ENCODE peak calls at places on chromosomes 4 and X, in eight cellular contexts. One of them, this sample, is unnamed. For H3K9me3, the result is how much of the 10 kb centered on the place peaks cover.

GRCh38 chrX:48487362-48487785 is 11.4 kb downstream of the FTSJ1 start:
- DNase-seq in spleen: peak
- DNase-seq in astrocyte: peak
- DNase-seq in HCT116: peak
- DNase-seq in MG63: no peak
- DNase-seq in mammary epithelial cell: peak
- DNase-seq in fibroblast of lung: peak
- DNase-seq in small intestine: no peak
- DNase-seq in this sample: no peak

GRCh38 chrX:115533485-115533884 is 27.5 kb upstream of the PLS3 start:
- DNase-seq in spleen: no peak
- DNase-seq in astrocyte: no peak
- DNase-seq in HCT116: no peak
- DNase-seq in MG63: no peak
- DNase-seq in mammary epithelial cell: no peak
- DNase-seq in fibroblast of lung: peak
- DNase-seq in small intestine: no peak
- DNase-seq in this sample: no peak

GRCh38 chrX:107603433-107604159 is 24.7 kb upstream of the PRPS1 start:
- DNase-seq in spleen: no peak
- DNase-seq in astrocyte: no peak
- DNase-seq in HCT116: no peak
- DNase-seq in MG63: no peak
- DNase-seq in mammary epithelial cell: no peak
- DNase-seq in fibroblast of lung: no peak
- DNase-seq in small intestine: no peak
- DNase-seq in this sample: no peak

GRCh38 chr4:147678121-147678520 is 5.8 kb downstream of the PRMT9 start:
- DNase-seq in spleen: no peak
- DNase-seq in astrocyte: peak
- DNase-seq in HCT116: no peak
- DNase-seq in MG63: no peak
- DNase-seq in mammary epithelial cell: no peak
- DNase-seq in fibroblast of lung: no peak
- DNase-seq in small intestine: no peak
- DNase-seq in this sample: no peak

GRCh38 chr4:34148322-34148908 is 2095.9 kb downstream of the ARAP2 start:
- DNase-seq in spleen: no peak
- DNase-seq in astrocyte: no peak
- DNase-seq in HCT116: no peak
- DNase-seq in MG63: no peak
- DNase-seq in mammary epithelial cell: peak
- DNase-seq in fibroblast of lung: no peak
- DNase-seq in small intestine: no peak
- DNase-seq in this sample: no peak

GRCh38 chr4:186770446-186771175 is 47.0 kb upstream of the FAT1 start:
- DNase-seq in spleen: no peak
- DNase-seq in astrocyte: peak
- DNase-seq in HCT116: no peak
- DNase-seq in MG63: no peak
- DNase-seq in mammary epithelial cell: peak
- DNase-seq in fibroblast of lung: peak
- DNase-seq in small intestine: no peak
- DNase-seq in this sample: no peak

GRCh38 chrX:22952011-22952410 is 47.7 kb upstream of the DDX53 start:
- DNase-seq in spleen: no peak
- DNase-seq in astrocyte: peak
- DNase-seq in HCT116: no peak
- DNase-seq in MG63: peak
- DNase-seq in mammary epithelial cell: no peak
- DNase-seq in fibroblast of lung: peak
- DNase-seq in small intestine: no peak
- DNase-seq in this sample: no peak

GRCh38 chr4:37648084-37648817 is 37.9 kb downstream of the RELL1 start:
- DNase-seq in spleen: no peak
- DNase-seq in astrocyte: peak
- DNase-seq in HCT116: peak
- DNase-seq in MG63: peak
- DNase-seq in mammary epithelial cell: peak
- DNase-seq in fibroblast of lung: peak
- DNase-seq in small intestine: peak
- DNase-seq in this sample: no peak

GRCh38 chr4:123438031-123438430 is 41.4 kb downstream of the SPRY1 start:
- DNase-seq in spleen: no peak
- DNase-seq in astrocyte: no peak
- DNase-seq in HCT116: no peak
- DNase-seq in MG63: no peak
- DNase-seq in mammary epithelial cell: no peak
- DNase-seq in fibroblast of lung: no peak
- DNase-seq in small intestine: no peak
- DNase-seq in this sample: no peak

GRCh38 chrX:39508300-39508692 is 589.5 kb downstream of the BCOR start:
- DNase-seq in spleen: no peak
- DNase-seq in astrocyte: no peak
- DNase-seq in HCT116: no peak
- DNase-seq in MG63: no peak
- DNase-seq in mammary epithelial cell: no peak
- DNase-seq in fibroblast of lung: no peak
- DNase-seq in small intestine: no peak
- DNase-seq in this sample: no peak

GRCh38 chrX:129979207-129979920 is 3.1 kb upstream of the BCORL1 start:
- DNase-seq in spleen: peak
- DNase-seq in astrocyte: no peak
- DNase-seq in HCT116: no peak
- DNase-seq in MG63: no peak
- DNase-seq in mammary epithelial cell: no peak
- DNase-seq in fibroblast of lung: no peak
- DNase-seq in small intestine: no peak
- DNase-seq in this sample: no peak

GRCh38 chr4:48898733-48899431 is 7.7 kb downstream of the OCIAD2 start:
- DNase-seq in spleen: no peak
- DNase-seq in astrocyte: peak
- DNase-seq in HCT116: no peak
- DNase-seq in MG63: no peak
- DNase-seq in mammary epithelial cell: no peak
- DNase-seq in fibroblast of lung: peak
- DNase-seq in small intestine: no peak
- DNase-seq in this sample: no peak

GRCh38 chrX:39613508-39613921 is 484.2 kb downstream of the BCOR start:
- DNase-seq in spleen: no peak
- DNase-seq in astrocyte: no peak
- DNase-seq in HCT116: no peak
- DNase-seq in MG63: peak
- DNase-seq in mammary epithelial cell: peak
- DNase-seq in fibroblast of lung: no peak
- DNase-seq in small intestine: peak
- DNase-seq in this sample: no peak

GRCh38 chrX:54180403-54180802 is 2.7 kb downstream of the FAM120C start:
- DNase-seq in spleen: no peak
- DNase-seq in astrocyte: peak
- DNase-seq in HCT116: no peak
- DNase-seq in MG63: no peak
- DNase-seq in mammary epithelial cell: no peak
- DNase-seq in fibroblast of lung: no peak
- DNase-seq in small intestine: no peak
- DNase-seq in this sample: no peak

GRCh38 chrX:76148753-76149152 is 24.1 kb upstream of the PBDC1 start:
- DNase-seq in spleen: peak
- DNase-seq in astrocyte: peak
- DNase-seq in HCT116: no peak
- DNase-seq in MG63: peak
- DNase-seq in mammary epithelial cell: peak
- DNase-seq in fibroblast of lung: peak
- DNase-seq in small intestine: peak
- DNase-seq in this sample: no peak

GRCh38 chr4:184416913-184417734 is 57.2 kb downstream of the IRF2 start:
- DNase-seq in spleen: no peak
- DNase-seq in astrocyte: no peak
- DNase-seq in HCT116: no peak
- DNase-seq in MG63: no peak
- DNase-seq in mammary epithelial cell: peak
- DNase-seq in fibroblast of lung: peak
- DNase-seq in small intestine: peak
- DNase-seq in this sample: no peak

GRCh38 chr4:144202091-144202490 is 61.6 kb upstream of the GYPA start:
- DNase-seq in spleen: no peak
- DNase-seq in astrocyte: no peak
- DNase-seq in HCT116: no peak
- DNase-seq in MG63: no peak
- DNase-seq in mammary epithelial cell: no peak
- DNase-seq in fibroblast of lung: no peak
- DNase-seq in small intestine: no peak
- DNase-seq in this sample: no peak

GRCh38 chrX:1592128-1592862 is 891 bp downstream of the AKAP17A start:
- DNase-seq in spleen: peak
- DNase-seq in astrocyte: peak
- DNase-seq in HCT116: no peak
- DNase-seq in MG63: peak
- DNase-seq in mammary epithelial cell: peak
- DNase-seq in fibroblast of lung: peak
- DNase-seq in small intestine: peak
- DNase-seq in this sample: no peak

GRCh38 chr4:11624370-11624769 is 195.7 kb upstream of the HS3ST1 start:
- DNase-seq in spleen: no peak
- DNase-seq in astrocyte: no peak
- DNase-seq in HCT116: peak
- DNase-seq in MG63: no peak
- DNase-seq in mammary epithelial cell: peak
- DNase-seq in fibroblast of lung: no peak
- DNase-seq in small intestine: peak
- DNase-seq in this sample: no peak

GRCh38 chrX:65195621-65196020 is 219.4 kb upstream of the ZC4H2 start:
- DNase-seq in spleen: no peak
- DNase-seq in astrocyte: no peak
- DNase-seq in HCT116: no peak
- DNase-seq in MG63: no peak
- DNase-seq in mammary epithelial cell: no peak
- DNase-seq in fibroblast of lung: no peak
- DNase-seq in small intestine: peak
- DNase-seq in this sample: no peak

GRCh38 chrX:9434151-9434550 is 30.7 kb upstream of the TBL1X start:
- DNase-seq in spleen: no peak
- DNase-seq in astrocyte: peak
- DNase-seq in HCT116: no peak
- DNase-seq in MG63: no peak
- DNase-seq in mammary epithelial cell: no peak
- DNase-seq in fibroblast of lung: no peak
- DNase-seq in small intestine: no peak
- DNase-seq in this sample: no peak

GRCh38 chrX:1591102-1591862 is at the start of gene AKAP17A:
- DNase-seq in spleen: peak
- DNase-seq in astrocyte: peak
- DNase-seq in HCT116: peak
- DNase-seq in MG63: peak
- DNase-seq in mammary epithelial cell: peak
- DNase-seq in fibroblast of lung: peak
- DNase-seq in small intestine: peak
- DNase-seq in this sample: peak

GRCh38 chr4:140718240-140718639 is 37.9 kb downstream of the TBC1D9 start:
- DNase-seq in spleen: no peak
- DNase-seq in astrocyte: peak
- DNase-seq in HCT116: no peak
- DNase-seq in MG63: no peak
- DNase-seq in mammary epithelial cell: peak
- DNase-seq in fibroblast of lung: peak
- DNase-seq in small intestine: no peak
- DNase-seq in this sample: no peak

GRCh38 chr4:146621-147020 is 22.3 kb downstream of the ZNF718 start:
- DNase-seq in spleen: no peak
- DNase-seq in astrocyte: no peak
- DNase-seq in HCT116: no peak
- DNase-seq in MG63: no peak
- DNase-seq in mammary epithelial cell: no peak
- DNase-seq in fibroblast of lung: no peak
- DNase-seq in small intestine: no peak
- DNase-seq in this sample: no peak

GRCh38 chr4:147233-147632 is 22.9 kb downstream of the ZNF718 start:
- DNase-seq in spleen: no peak
- DNase-seq in astrocyte: no peak
- DNase-seq in HCT116: no peak
- DNase-seq in MG63: no peak
- DNase-seq in mammary epithelial cell: no peak
- DNase-seq in fibroblast of lung: no peak
- DNase-seq in small intestine: no peak
- DNase-seq in this sample: no peak
- H3K9me3 ChIP-seq in spleen: half or more
- H3K9me3 ChIP-seq in astrocyte: under half
- H3K9me3 ChIP-seq in HCT116: under half
- H3K9me3 ChIP-seq in MG63: under half
- H3K9me3 ChIP-seq in mammary epithelial cell: under half
- H3K9me3 ChIP-seq in fibroblast of lung: under half
- H3K9me3 ChIP-seq in small intestine: under half
- H3K9me3 ChIP-seq in this sample: under half

GRCh38 chr4:44766453-44766852 is 40.1 kb upstream of the GNPDA2 start:
- DNase-seq in spleen: no peak
- DNase-seq in astrocyte: no peak
- DNase-seq in HCT116: no peak
- DNase-seq in MG63: no peak
- DNase-seq in mammary epithelial cell: no peak
- DNase-seq in fibroblast of lung: no peak
- DNase-seq in small intestine: no peak
- DNase-seq in this sample: no peak

GRCh38 chr4:44771789-44772188 is 45.4 kb upstream of the GNPDA2 start:
- DNase-seq in spleen: no peak
- DNase-seq in astrocyte: no peak
- DNase-seq in HCT116: no peak
- DNase-seq in MG63: no peak
- DNase-seq in mammary epithelial cell: no peak
- DNase-seq in fibroblast of lung: no peak
- DNase-seq in small intestine: peak
- DNase-seq in this sample: no peak

GRCh38 chr4:44772340-44772739 is 46.0 kb upstream of the GNPDA2 start:
- DNase-seq in spleen: no peak
- DNase-seq in astrocyte: no peak
- DNase-seq in HCT116: no peak
- DNase-seq in MG63: no peak
- DNase-seq in mammary epithelial cell: no peak
- DNase-seq in fibroblast of lung: no peak
- DNase-seq in small intestine: no peak
- DNase-seq in this sample: no peak
- H3K9me3 ChIP-seq in spleen: under half
- H3K9me3 ChIP-seq in astrocyte: under half
- H3K9me3 ChIP-seq in HCT116: under half
- H3K9me3 ChIP-seq in MG63: under half
- H3K9me3 ChIP-seq in mammary epithelial cell: under half
- H3K9me3 ChIP-seq in fibroblast of lung: under half
- H3K9me3 ChIP-seq in small intestine: under half
- H3K9me3 ChIP-seq in this sample: under half

GRCh38 chr4:159697322-159698283 is 594.7 kb downstream of the RAPGEF2 start:
- DNase-seq in spleen: no peak
- DNase-seq in astrocyte: no peak
- DNase-seq in HCT116: no peak
- DNase-seq in MG63: no peak
- DNase-seq in mammary epithelial cell: no peak
- DNase-seq in fibroblast of lung: no peak
- DNase-seq in small intestine: no peak
- DNase-seq in this sample: no peak

GRCh38 chr4:159698336-159698735 is 595.5 kb downstream of the RAPGEF2 start:
- DNase-seq in spleen: no peak
- DNase-seq in astrocyte: peak
- DNase-seq in HCT116: no peak
- DNase-seq in MG63: no peak
- DNase-seq in mammary epithelial cell: no peak
- DNase-seq in fibroblast of lung: no peak
- DNase-seq in small intestine: no peak
- DNase-seq in this sample: no peak
- H3K9me3 ChIP-seq in spleen: under half
- H3K9me3 ChIP-seq in astrocyte: under half
- H3K9me3 ChIP-seq in HCT116: under half
- H3K9me3 ChIP-seq in MG63: under half
- H3K9me3 ChIP-seq in mammary epithelial cell: under half
- H3K9me3 ChIP-seq in fibroblast of lung: under half
- H3K9me3 ChIP-seq in small intestine: under half
- H3K9me3 ChIP-seq in this sample: under half

GRCh38 chrX:103722505-103722904 is 11.8 kb downstream of the TMEM31 start:
- DNase-seq in spleen: no peak
- DNase-seq in astrocyte: peak
- DNase-seq in HCT116: no peak
- DNase-seq in MG63: peak
- DNase-seq in mammary epithelial cell: peak
- DNase-seq in fibroblast of lung: peak
- DNase-seq in small intestine: no peak
- DNase-seq in this sample: no peak
- H3K9me3 ChIP-seq in spleen: under half
- H3K9me3 ChIP-seq in astrocyte: under half
- H3K9me3 ChIP-seq in HCT116: under half
- H3K9me3 ChIP-seq in MG63: under half
- H3K9me3 ChIP-seq in mammary epithelial cell: under half
- H3K9me3 ChIP-seq in fibroblast of lung: under half
- H3K9me3 ChIP-seq in small intestine: under half
- H3K9me3 ChIP-seq in this sample: under half